ENCODE peak calls at places on chromosomes 13 and 19, in nine cellular contexts. One of them, this sample, is unnamed.

GRCh38 chr19:50815443-50815842 is 8.1 kb downstream of the KLK1 start:
- DNase-seq in neural progenitor cell: no peak
- DNase-seq in HCT116: no peak
- DNase-seq in MM.1S: no peak
- DNase-seq in GM23338: no peak
- DNase-seq in hepatocyte: no peak
- DNase-seq in OCI-LY7: no peak
- DNase-seq in PC-3: no peak
- DNase-seq in SK-N-SH: peak; percentile 12
- DNase-seq in this sample: no peak

GRCh38 chr13:20160346-20161274 is at the start of gene GJA3:
- DNase-seq in neural progenitor cell: peak; percentile 84
- DNase-seq in HCT116: no peak
- DNase-seq in MM.1S: no peak
- DNase-seq in GM23338: peak; percentile 77
- DNase-seq in hepatocyte: peak; percentile 70
- DNase-seq in OCI-LY7: no peak
- DNase-seq in PC-3: peak; percentile 48
- DNase-seq in SK-N-SH: peak; percentile 62
- DNase-seq in this sample: peak; percentile 79

GRCh38 chr19:43465468-43466120 is at the start of gene LYPD3:
- DNase-seq in neural progenitor cell: peak; percentile 19
- DNase-seq in HCT116: peak; percentile 71
- DNase-seq in MM.1S: no peak
- DNase-seq in GM23338: peak; percentile 82
- DNase-seq in hepatocyte: peak; percentile 58
- DNase-seq in OCI-LY7: no peak
- DNase-seq in PC-3: peak; percentile 93
- DNase-seq in SK-N-SH: no peak
- DNase-seq in this sample: peak; percentile 82

GRCh38 chr13:90801621-90802020 is 545.9 kb upstream of the MIR17HG start:
- DNase-seq in neural progenitor cell: peak; percentile 5
- DNase-seq in HCT116: no peak
- DNase-seq in MM.1S: no peak
- DNase-seq in GM23338: no peak
- DNase-seq in hepatocyte: no peak
- DNase-seq in OCI-LY7: no peak
- DNase-seq in PC-3: no peak
- DNase-seq in SK-N-SH: no peak
- DNase-seq in this sample: no peak

GRCh38 chr19:32563761-32564160 is 17.2 kb upstream of the PDCD5 start:
- DNase-seq in neural progenitor cell: no peak
- DNase-seq in HCT116: no peak
- DNase-seq in MM.1S: no peak
- DNase-seq in GM23338: no peak
- DNase-seq in hepatocyte: no peak
- DNase-seq in OCI-LY7: no peak
- DNase-seq in PC-3: no peak
- DNase-seq in SK-N-SH: no peak
- DNase-seq in this sample: no peak

GRCh38 chr13:48199404-48199991 is 33.5 kb upstream of the ITM2B start:
- DNase-seq in neural progenitor cell: no peak
- DNase-seq in HCT116: no peak
- DNase-seq in MM.1S: no peak
- DNase-seq in GM23338: no peak
- DNase-seq in hepatocyte: no peak
- DNase-seq in OCI-LY7: no peak
- DNase-seq in PC-3: no peak
- DNase-seq in SK-N-SH: no peak
- DNase-seq in this sample: no peak

GRCh38 chr13:84433024-84433423 is 550.8 kb upstream of the SLITRK1 start:
- DNase-seq in neural progenitor cell: no peak
- DNase-seq in HCT116: no peak
- DNase-seq in MM.1S: no peak
- DNase-seq in GM23338: no peak
- DNase-seq in hepatocyte: no peak
- DNase-seq in OCI-LY7: no peak
- DNase-seq in PC-3: no peak
- DNase-seq in SK-N-SH: no peak
- DNase-seq in this sample: peak; percentile 69

GRCh38 chr13:94708031-94708571 is 4.2 kb downstream of the SOX21 start:
- DNase-seq in neural progenitor cell: peak; percentile 95
- DNase-seq in HCT116: no peak
- DNase-seq in MM.1S: no peak
- DNase-seq in GM23338: peak; percentile 87
- DNase-seq in hepatocyte: no peak
- DNase-seq in OCI-LY7: no peak
- DNase-seq in PC-3: no peak
- DNase-seq in SK-N-SH: peak; percentile 48
- DNase-seq in this sample: no peak

GRCh38 chr13:23696610-23697009 is 126.4 kb downstream of the TNFRSF19 start:
- DNase-seq in neural progenitor cell: peak; percentile 15
- DNase-seq in HCT116: no peak
- DNase-seq in MM.1S: no peak
- DNase-seq in GM23338: peak; percentile 48
- DNase-seq in hepatocyte: no peak
- DNase-seq in OCI-LY7: no peak
- DNase-seq in PC-3: no peak
- DNase-seq in SK-N-SH: no peak
- DNase-seq in this sample: no peak

GRCh38 chr13:23692816-23693215 is 122.6 kb downstream of the TNFRSF19 start:
- DNase-seq in neural progenitor cell: no peak
- DNase-seq in HCT116: no peak
- DNase-seq in MM.1S: no peak
- DNase-seq in GM23338: no peak
- DNase-seq in hepatocyte: no peak
- DNase-seq in OCI-LY7: no peak
- DNase-seq in PC-3: no peak
- DNase-seq in SK-N-SH: no peak
- DNase-seq in this sample: no peak

GRCh38 chr13:23697772-23698313 is 127.6 kb downstream of the TNFRSF19 start:
- DNase-seq in neural progenitor cell: no peak
- DNase-seq in HCT116: no peak
- DNase-seq in MM.1S: no peak
- DNase-seq in GM23338: no peak
- DNase-seq in hepatocyte: no peak
- DNase-seq in OCI-LY7: no peak
- DNase-seq in PC-3: no peak
- DNase-seq in SK-N-SH: no peak
- DNase-seq in this sample: no peak

GRCh38 chr13:23695196-23695595 is 125.0 kb downstream of the TNFRSF19 start:
- DNase-seq in neural progenitor cell: no peak
- DNase-seq in HCT116: no peak
- DNase-seq in MM.1S: no peak
- DNase-seq in GM23338: peak; percentile 44
- DNase-seq in hepatocyte: no peak
- DNase-seq in OCI-LY7: no peak
- DNase-seq in PC-3: no peak
- DNase-seq in SK-N-SH: no peak
- DNase-seq in this sample: no peak

DNA sequence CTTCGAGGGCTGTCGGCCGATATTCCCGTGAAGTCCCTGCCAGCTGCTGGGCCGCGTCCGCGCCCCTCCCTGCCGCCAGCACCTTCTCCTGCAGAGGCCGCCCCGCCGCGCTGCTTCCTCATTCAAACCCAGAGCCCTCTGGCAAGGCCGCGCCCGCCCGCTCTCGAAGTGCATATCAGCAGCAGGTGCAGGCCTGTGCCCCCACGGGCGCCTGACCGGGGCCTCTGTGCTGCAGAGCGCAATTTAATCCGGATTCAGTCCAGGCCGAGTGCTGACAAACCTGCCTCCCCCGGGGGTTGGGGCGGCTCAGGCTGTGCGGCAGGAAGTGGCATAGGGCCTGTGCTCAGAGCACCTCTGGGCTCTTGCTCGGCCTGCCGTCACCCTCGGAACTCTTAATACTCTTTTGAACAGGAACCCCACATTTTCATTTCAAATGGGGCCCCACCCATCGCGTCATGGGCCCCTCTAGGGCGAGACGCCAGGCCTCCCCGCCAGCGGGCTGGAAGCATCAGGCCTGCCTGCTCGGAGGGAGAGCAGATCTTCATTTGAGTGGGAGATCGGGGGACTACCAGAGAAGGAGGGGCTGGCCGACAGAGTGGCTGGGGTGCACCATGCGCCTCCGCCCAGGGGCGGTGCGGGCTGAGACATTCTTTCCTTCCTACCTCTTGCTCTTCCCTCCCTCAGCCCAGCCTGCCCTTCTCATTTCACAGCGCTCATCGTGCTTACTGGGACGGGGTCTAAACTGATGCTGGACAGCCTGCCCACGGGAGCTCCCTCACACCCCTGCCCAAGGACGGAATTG is 125.7 kb downstream of the TNFRSF19 start:
- DNase-seq in neural progenitor cell: no peak
- DNase-seq in HCT116: no peak
- DNase-seq in MM.1S: no peak
- DNase-seq in GM23338: peak; percentile 67
- DNase-seq in hepatocyte: no peak
- DNase-seq in OCI-LY7: peak; percentile 8
- DNase-seq in PC-3: no peak
- DNase-seq in SK-N-SH: no peak
- DNase-seq in this sample: no peak
- H3K4me3 ChIP-seq in neural progenitor cell: no peak overlapping the region
- H3K4me3 ChIP-seq in HCT116: no peak overlapping the region
- H3K4me3 ChIP-seq in MM.1S: no peak overlapping the region
- H3K4me3 ChIP-seq in GM23338: peak overlapping the region; percentile 54
- H3K4me3 ChIP-seq in hepatocyte: no peak overlapping the region
- H3K4me3 ChIP-seq in OCI-LY7: no peak overlapping the region
- H3K4me3 ChIP-seq in PC-3: no peak overlapping the region
- H3K4me3 ChIP-seq in SK-N-SH: no peak overlapping the region
- H3K4me3 ChIP-seq in this sample: no peak overlapping the region

GRCh38 chr19:7819337-7819736 is 10.7 kb upstream of the EVI5L start:
- DNase-seq in neural progenitor cell: no peak
- DNase-seq in HCT116: no peak
- DNase-seq in MM.1S: no peak
- DNase-seq in GM23338: no peak
- DNase-seq in hepatocyte: no peak
- DNase-seq in OCI-LY7: no peak
- DNase-seq in PC-3: no peak
- DNase-seq in SK-N-SH: no peak
- DNase-seq in this sample: no peak

GRCh38 chr19:7818806-7819205 is 11.2 kb upstream of the EVI5L start:
- DNase-seq in neural progenitor cell: no peak
- DNase-seq in HCT116: no peak
- DNase-seq in MM.1S: no peak
- DNase-seq in GM23338: no peak
- DNase-seq in hepatocyte: no peak
- DNase-seq in OCI-LY7: no peak
- DNase-seq in PC-3: no peak
- DNase-seq in SK-N-SH: no peak
- DNase-seq in this sample: no peak

GRCh38 chr19:7817801-7818200 is 12.2 kb upstream of the EVI5L start:
- DNase-seq in neural progenitor cell: no peak
- DNase-seq in HCT116: no peak
- DNase-seq in MM.1S: no peak
- DNase-seq in GM23338: no peak
- DNase-seq in hepatocyte: no peak
- DNase-seq in OCI-LY7: no peak
- DNase-seq in PC-3: no peak
- DNase-seq in SK-N-SH: no peak
- DNase-seq in this sample: no peak

GRCh38 chr19:7811989-7812388 is 18.0 kb upstream of the EVI5L start:
- DNase-seq in neural progenitor cell: no peak
- DNase-seq in HCT116: no peak
- DNase-seq in MM.1S: no peak
- DNase-seq in GM23338: no peak
- DNase-seq in hepatocyte: no peak
- DNase-seq in OCI-LY7: no peak
- DNase-seq in PC-3: no peak
- DNase-seq in SK-N-SH: no peak
- DNase-seq in this sample: no peak

DNA sequence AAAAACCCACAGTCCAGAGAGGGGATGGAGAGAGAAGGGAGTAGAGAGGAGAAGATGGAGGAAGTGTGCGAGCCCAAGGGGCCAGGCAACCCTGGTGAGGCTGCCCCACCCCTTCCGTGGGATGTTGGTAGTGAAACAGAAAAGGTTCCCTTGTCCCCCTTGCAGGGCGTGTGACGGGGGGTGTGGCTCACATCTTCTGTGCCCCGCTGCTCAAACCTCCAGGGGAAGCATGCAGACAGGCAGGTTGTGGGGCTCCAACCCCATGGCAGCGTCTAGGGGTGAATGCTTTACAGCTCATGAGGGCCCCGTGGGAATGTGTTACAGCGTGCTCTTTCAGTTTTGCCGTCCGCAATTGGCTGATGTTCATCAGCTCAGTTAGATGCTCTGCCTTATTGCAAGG is 14.7 kb upstream of the EVI5L start:
- DNase-seq in neural progenitor cell: no peak
- DNase-seq in HCT116: no peak
- DNase-seq in MM.1S: no peak
- DNase-seq in GM23338: no peak
- DNase-seq in hepatocyte: no peak
- DNase-seq in OCI-LY7: no peak
- DNase-seq in PC-3: no peak
- DNase-seq in SK-N-SH: no peak
- DNase-seq in this sample: no peak
- H3K4me1 ChIP-seq in neural progenitor cell: no peaks in the 10 kb centered on the region
- H3K4me1 ChIP-seq in HCT116: no peaks in the 10 kb centered on the region
- H3K4me1 ChIP-seq in MM.1S: peaks cover 5% of the 10 kb centered on the region
- H3K4me1 ChIP-seq in GM23338: no peaks in the 10 kb centered on the region
- H3K4me1 ChIP-seq in hepatocyte: no peaks in the 10 kb centered on the region
- H3K4me1 ChIP-seq in OCI-LY7: no peaks in the 10 kb centered on the region
- H3K4me1 ChIP-seq in PC-3: no peaks in the 10 kb centered on the region
- H3K4me1 ChIP-seq in SK-N-SH: peaks cover under 1% of the 10 kb centered on the region
- H3K4me1 ChIP-seq in this sample: no peaks in the 10 kb centered on the region

GRCh38 chr19:532578-533484 is 1.3 kb downstream of the CDC34 start:
- DNase-seq in neural progenitor cell: peak; percentile 86
- DNase-seq in HCT116: peak; percentile 51
- DNase-seq in MM.1S: peak; percentile 64
- DNase-seq in GM23338: peak; percentile 90
- DNase-seq in hepatocyte: peak; percentile 83
- DNase-seq in OCI-LY7: peak; percentile 57
- DNase-seq in PC-3: peak; percentile 53
- DNase-seq in SK-N-SH: peak; percentile 80
- DNase-seq in this sample: peak; percentile 83

GRCh38 chr19:530133-531008 is 1.2 kb upstream of the CDC34 start:
- DNase-seq in neural progenitor cell: no peak
- DNase-seq in HCT116: no peak
- DNase-seq in MM.1S: no peak
- DNase-seq in GM23338: no peak
- DNase-seq in hepatocyte: no peak
- DNase-seq in OCI-LY7: no peak
- DNase-seq in PC-3: no peak
- DNase-seq in SK-N-SH: no peak
- DNase-seq in this sample: no peak

GRCh38 chr19:533485-534058 is 2.0 kb downstream of the CDC34 start:
- DNase-seq in neural progenitor cell: no peak
- DNase-seq in HCT116: no peak
- DNase-seq in MM.1S: no peak
- DNase-seq in GM23338: no peak
- DNase-seq in hepatocyte: no peak
- DNase-seq in OCI-LY7: no peak
- DNase-seq in PC-3: no peak
- DNase-seq in SK-N-SH: no peak
- DNase-seq in this sample: peak; percentile 34

GRCh38 chr19:531753-532571 is at the start of gene CDC34:
- DNase-seq in neural progenitor cell: peak; percentile 49
- DNase-seq in HCT116: no peak
- DNase-seq in MM.1S: no peak
- DNase-seq in GM23338: no peak
- DNase-seq in hepatocyte: no peak
- DNase-seq in OCI-LY7: peak; percentile 34
- DNase-seq in PC-3: no peak
- DNase-seq in SK-N-SH: peak; percentile 68
- DNase-seq in this sample: peak; percentile 46

DNA sequence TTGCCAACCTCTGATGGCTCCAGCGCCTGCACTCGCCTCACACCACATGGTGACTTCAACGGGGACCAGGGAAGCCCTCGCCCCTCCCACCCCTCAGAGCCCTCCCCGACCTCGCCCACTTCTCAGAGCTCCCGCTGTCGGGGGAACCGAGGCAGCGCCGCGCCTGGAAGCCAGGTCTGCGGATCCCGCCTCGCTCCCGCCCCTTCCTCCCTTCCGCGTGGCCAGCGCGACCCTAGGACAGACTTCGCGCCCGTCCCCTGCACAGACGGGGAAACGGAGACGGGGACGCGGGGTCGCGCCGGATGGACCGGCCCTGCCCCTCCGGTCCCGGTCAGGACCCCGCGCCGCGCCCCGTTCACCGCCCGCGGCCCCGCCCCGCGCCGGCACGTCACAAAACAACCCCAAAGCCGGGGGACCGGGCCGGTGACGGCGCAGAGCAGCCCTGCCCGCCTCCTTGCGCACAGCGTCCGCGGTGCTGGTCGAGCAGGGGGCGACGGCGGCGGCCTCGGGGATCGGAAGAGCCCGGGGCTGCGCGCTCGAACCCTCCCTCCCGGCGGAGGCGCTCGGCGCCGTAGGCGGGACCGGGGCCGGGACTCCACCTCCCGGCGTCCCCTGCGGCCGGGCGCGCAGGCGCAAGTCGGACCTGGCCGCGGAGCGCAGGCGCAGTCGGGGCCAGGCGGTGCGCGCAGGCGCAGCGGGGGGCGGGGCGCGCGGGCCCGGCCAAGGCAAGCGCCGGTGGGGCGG is 379 bp upstream of the CDC34 start:
- DNase-seq in neural progenitor cell: peak; percentile 97
- DNase-seq in HCT116: peak; percentile 54
- DNase-seq in MM.1S: peak; percentile 94
- DNase-seq in GM23338: peak; percentile 92
- DNase-seq in hepatocyte: peak; percentile 94
- DNase-seq in OCI-LY7: peak; percentile 92
- DNase-seq in PC-3: peak; percentile 81
- DNase-seq in SK-N-SH: peak; percentile 99
- DNase-seq in this sample: peak; percentile 95
- TF ChIP-seq EZH2phosphoT487 in neural progenitor cell: no peak
- TF ChIP-seq EZH2phosphoT487 in HCT116: no peak
- TF ChIP-seq EZH2phosphoT487 in MM.1S: no peak
- TF ChIP-seq EZH2phosphoT487 in GM23338: no peak
- TF ChIP-seq EZH2phosphoT487 in hepatocyte: no peak
- TF ChIP-seq EZH2phosphoT487 in OCI-LY7: no peak
- TF ChIP-seq EZH2phosphoT487 in PC-3: no peak
- TF ChIP-seq EZH2phosphoT487 in SK-N-SH: no peak
- TF ChIP-seq EZH2phosphoT487 in this sample: no peak

DNA sequence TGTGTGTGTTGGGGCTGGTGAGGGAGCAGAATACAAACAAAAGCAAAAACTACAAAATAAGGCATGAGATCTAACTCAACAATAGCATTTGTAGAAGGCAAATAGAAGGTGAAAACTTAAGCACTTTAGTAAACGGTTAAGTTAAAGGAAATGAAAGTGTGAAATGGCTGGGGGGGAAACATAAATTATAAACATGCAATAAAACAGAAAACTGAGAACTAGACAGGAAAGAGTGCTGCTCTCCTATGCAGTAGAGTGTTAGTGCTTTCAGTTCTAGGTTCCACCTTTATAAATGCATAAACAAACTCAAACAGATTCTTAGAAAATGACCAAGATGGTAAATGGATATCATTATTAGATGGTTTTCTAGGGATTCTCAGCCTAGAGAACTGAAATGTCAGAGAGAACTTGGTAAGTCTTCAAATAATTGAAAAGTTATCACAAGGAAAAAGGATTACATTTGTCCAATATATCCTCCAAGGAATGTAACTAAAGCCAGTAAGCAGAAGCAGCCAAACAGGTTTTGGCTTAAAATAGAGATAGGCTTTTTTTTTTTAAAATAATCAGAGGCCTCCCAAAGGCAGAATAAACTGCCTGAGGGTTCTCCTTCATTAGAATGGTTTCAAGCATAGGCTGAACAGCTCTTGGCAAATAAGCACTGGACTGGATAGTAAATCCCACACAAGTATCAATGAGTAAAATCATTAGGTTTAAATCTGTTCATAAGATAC is 23.3 kb downstream of the RBM26 start:
- DNase-seq in neural progenitor cell: no peak
- DNase-seq in HCT116: no peak
- DNase-seq in MM.1S: peak; percentile 58
- DNase-seq in GM23338: peak; percentile 27
- DNase-seq in hepatocyte: no peak
- DNase-seq in OCI-LY7: no peak
- DNase-seq in PC-3: peak; percentile 67
- DNase-seq in SK-N-SH: no peak
- DNase-seq in this sample: no peak
- H3K4me3 ChIP-seq in neural progenitor cell: no peak overlapping the region
- H3K4me3 ChIP-seq in HCT116: no peak overlapping the region
- H3K4me3 ChIP-seq in MM.1S: peak overlapping the region; percentile 19
- H3K4me3 ChIP-seq in GM23338: no peak overlapping the region
- H3K4me3 ChIP-seq in hepatocyte: no peak overlapping the region
- H3K4me3 ChIP-seq in OCI-LY7: no peak overlapping the region
- H3K4me3 ChIP-seq in PC-3: peak overlapping the region; percentile 14
- H3K4me3 ChIP-seq in SK-N-SH: no peak overlapping the region
- H3K4me3 ChIP-seq in this sample: no peak overlapping the region

This sample was measured in GM23248.